ENCODE peak calls at places on chromosomes 6 and 20, in eight cellular contexts. One of them, this sample, is unnamed.

GRCh38 chr6:7954477-7955200 is 44.1 kb upstream of the TXNDC5 start:
- DNase-seq in IMR-90: no peak
- DNase-seq in tibial artery: no peak
- DNase-seq in endothelial cell: no peak
- DNase-seq in kidney epithelial cell: no peak
- DNase-seq in osteocyte: no peak
- DNase-seq in cardiac muscle cell: no peak
- DNase-seq in omental fat pad: no peak
- DNase-seq in this sample: no peak

GRCh38 chr6:31128093-31128676 is 7.9 kb upstream of the CDSN start:
- DNase-seq in IMR-90: peak; percentile 24
- DNase-seq in tibial artery: peak; percentile 45
- DNase-seq in endothelial cell: peak; percentile 67
- DNase-seq in kidney epithelial cell: no peak
- DNase-seq in osteocyte: no peak
- DNase-seq in cardiac muscle cell: peak; percentile 75
- DNase-seq in omental fat pad: peak; percentile 70
- DNase-seq in this sample: no peak

GRCh38 chr20:49694450-49695071 is 19.1 kb downstream of the B4GALT5 start:
- DNase-seq in IMR-90: no peak
- DNase-seq in tibial artery: no peak
- DNase-seq in endothelial cell: peak; percentile 18
- DNase-seq in kidney epithelial cell: no peak
- DNase-seq in osteocyte: no peak
- DNase-seq in cardiac muscle cell: no peak
- DNase-seq in omental fat pad: no peak
- DNase-seq in this sample: no peak

GRCh38 chr6:136962661-136963060 is 40.6 kb downstream of the SLC35D3 start:
- DNase-seq in IMR-90: no peak
- DNase-seq in tibial artery: no peak
- DNase-seq in endothelial cell: peak; percentile 45
- DNase-seq in kidney epithelial cell: no peak
- DNase-seq in osteocyte: no peak
- DNase-seq in cardiac muscle cell: peak; percentile 86
- DNase-seq in omental fat pad: no peak
- DNase-seq in this sample: no peak

GRCh38 chr6:141607956-141608355 is 524.8 kb upstream of the GJE1 start:
- DNase-seq in IMR-90: peak; percentile 10
- DNase-seq in tibial artery: no peak
- DNase-seq in endothelial cell: no peak
- DNase-seq in kidney epithelial cell: no peak
- DNase-seq in osteocyte: no peak
- DNase-seq in cardiac muscle cell: no peak
- DNase-seq in omental fat pad: no peak
- DNase-seq in this sample: no peak

GRCh38 chr20:9185511-9185910 is 116.6 kb downstream of the PLCB4 start:
- DNase-seq in IMR-90: peak; percentile 89
- DNase-seq in tibial artery: no peak
- DNase-seq in endothelial cell: no peak
- DNase-seq in kidney epithelial cell: no peak
- DNase-seq in osteocyte: no peak
- DNase-seq in cardiac muscle cell: no peak
- DNase-seq in omental fat pad: no peak
- DNase-seq in this sample: no peak

GRCh38 chr20:34824861-34825529 is 456 bp downstream of the NCOA6 start:
- DNase-seq in IMR-90: peak; percentile 28
- DNase-seq in tibial artery: peak; percentile 43
- DNase-seq in endothelial cell: peak; percentile 68
- DNase-seq in kidney epithelial cell: no peak
- DNase-seq in osteocyte: peak; percentile 87
- DNase-seq in cardiac muscle cell: peak; percentile 85
- DNase-seq in omental fat pad: no peak
- DNase-seq in this sample: peak; percentile 85

GRCh38 chr6:95923518-95923917 is 92.3 kb upstream of the FUT9 start:
- DNase-seq in IMR-90: no peak
- DNase-seq in tibial artery: no peak
- DNase-seq in endothelial cell: peak; percentile 18
- DNase-seq in kidney epithelial cell: no peak
- DNase-seq in osteocyte: no peak
- DNase-seq in cardiac muscle cell: peak; percentile 9
- DNase-seq in omental fat pad: no peak
- DNase-seq in this sample: no peak

GRCh38 chr6:47603995-47604394 is 94.4 kb upstream of the ADGRF4 start:
- DNase-seq in IMR-90: no peak
- DNase-seq in tibial artery: no peak
- DNase-seq in endothelial cell: no peak
- DNase-seq in kidney epithelial cell: no peak
- DNase-seq in osteocyte: no peak
- DNase-seq in cardiac muscle cell: no peak
- DNase-seq in omental fat pad: no peak
- DNase-seq in this sample: no peak

GRCh38 chr6:164166515-164166914 is 752.0 kb downstream of the QKI start:
- DNase-seq in IMR-90: no peak
- DNase-seq in tibial artery: no peak
- DNase-seq in endothelial cell: no peak
- DNase-seq in kidney epithelial cell: no peak
- DNase-seq in osteocyte: peak; percentile 68
- DNase-seq in cardiac muscle cell: no peak
- DNase-seq in omental fat pad: no peak
- DNase-seq in this sample: no peak

GRCh38 chr20:22824077-22824476 is 211.0 kb upstream of the SSTR4 start:
- DNase-seq in IMR-90: no peak
- DNase-seq in tibial artery: no peak
- DNase-seq in endothelial cell: no peak
- DNase-seq in kidney epithelial cell: no peak
- DNase-seq in osteocyte: peak; percentile 54
- DNase-seq in cardiac muscle cell: no peak
- DNase-seq in omental fat pad: no peak
- DNase-seq in this sample: peak; percentile 51

GRCh38 chr20:10347066-10347465 is 87.0 kb downstream of the MKKS start:
- DNase-seq in IMR-90: no peak
- DNase-seq in tibial artery: no peak
- DNase-seq in endothelial cell: no peak
- DNase-seq in kidney epithelial cell: no peak
- DNase-seq in osteocyte: no peak
- DNase-seq in cardiac muscle cell: no peak
- DNase-seq in omental fat pad: no peak
- DNase-seq in this sample: no peak

GRCh38 chr20:58719258-58719657 is 26.7 kb downstream of the NPEPL1 start:
- DNase-seq in IMR-90: no peak
- DNase-seq in tibial artery: no peak
- DNase-seq in endothelial cell: peak; percentile 2
- DNase-seq in kidney epithelial cell: no peak
- DNase-seq in osteocyte: peak; percentile 72
- DNase-seq in cardiac muscle cell: no peak
- DNase-seq in omental fat pad: no peak
- DNase-seq in this sample: peak; percentile 64

GRCh38 chr6:52598123-52598823 is 21.4 kb upstream of the TRAM2 start:
- DNase-seq in IMR-90: peak; percentile 74
- DNase-seq in tibial artery: peak; percentile 66
- DNase-seq in endothelial cell: peak; percentile 68
- DNase-seq in kidney epithelial cell: no peak
- DNase-seq in osteocyte: no peak
- DNase-seq in cardiac muscle cell: peak; percentile 84
- DNase-seq in omental fat pad: no peak
- DNase-seq in this sample: no peak

GRCh38 chr6:35351422-35351821 is 9.1 kb downstream of the PPARD start:
- DNase-seq in IMR-90: no peak
- DNase-seq in tibial artery: no peak
- DNase-seq in endothelial cell: no peak
- DNase-seq in kidney epithelial cell: no peak
- DNase-seq in osteocyte: no peak
- DNase-seq in cardiac muscle cell: no peak
- DNase-seq in omental fat pad: no peak
- DNase-seq in this sample: no peak

GRCh38 chr6:21533678-21534077 is 59.9 kb upstream of the SOX4 start:
- DNase-seq in IMR-90: peak; percentile 11
- DNase-seq in tibial artery: no peak
- DNase-seq in endothelial cell: no peak
- DNase-seq in kidney epithelial cell: no peak
- DNase-seq in osteocyte: no peak
- DNase-seq in cardiac muscle cell: no peak
- DNase-seq in omental fat pad: no peak
- DNase-seq in this sample: no peak

GRCh38 chr6:158707120-158707519 is 57.3 kb downstream of the SYTL3 start:
- DNase-seq in IMR-90: peak; percentile 56
- DNase-seq in tibial artery: no peak
- DNase-seq in endothelial cell: no peak
- DNase-seq in kidney epithelial cell: no peak
- DNase-seq in osteocyte: no peak
- DNase-seq in cardiac muscle cell: peak; percentile 89
- DNase-seq in omental fat pad: no peak
- DNase-seq in this sample: no peak

GRCh38 chr20:21090738-21091120 is 15.4 kb downstream of the LINC00237 start:
- DNase-seq in IMR-90: no peak
- DNase-seq in tibial artery: no peak
- DNase-seq in endothelial cell: no peak
- DNase-seq in kidney epithelial cell: no peak
- DNase-seq in osteocyte: no peak
- DNase-seq in cardiac muscle cell: no peak
- DNase-seq in omental fat pad: no peak
- DNase-seq in this sample: no peak

GRCh38 chr20:22346716-22347115 is 237.7 kb downstream of the FOXA2 start:
- DNase-seq in IMR-90: no peak
- DNase-seq in tibial artery: no peak
- DNase-seq in endothelial cell: no peak
- DNase-seq in kidney epithelial cell: no peak
- DNase-seq in osteocyte: no peak
- DNase-seq in cardiac muscle cell: no peak
- DNase-seq in omental fat pad: no peak
- DNase-seq in this sample: no peak

GRCh38 chr6:170439366-170440351 is 113.4 kb downstream of the PSMB1 start:
- DNase-seq in IMR-90: peak; percentile 31
- DNase-seq in tibial artery: no peak
- DNase-seq in endothelial cell: no peak
- DNase-seq in kidney epithelial cell: no peak
- DNase-seq in osteocyte: peak; percentile 82
- DNase-seq in cardiac muscle cell: no peak
- DNase-seq in omental fat pad: no peak
- DNase-seq in this sample: peak; percentile 48

GRCh38 chr6:124536157-124536556 is 426.1 kb upstream of the RNF217 start:
- DNase-seq in IMR-90: no peak
- DNase-seq in tibial artery: no peak
- DNase-seq in endothelial cell: no peak
- DNase-seq in kidney epithelial cell: no peak
- DNase-seq in osteocyte: no peak
- DNase-seq in cardiac muscle cell: no peak
- DNase-seq in omental fat pad: no peak
- DNase-seq in this sample: no peak

GRCh38 chr6:124536792-124537191 is 425.4 kb upstream of the RNF217 start:
- DNase-seq in IMR-90: no peak
- DNase-seq in tibial artery: no peak
- DNase-seq in endothelial cell: no peak
- DNase-seq in kidney epithelial cell: no peak
- DNase-seq in osteocyte: no peak
- DNase-seq in cardiac muscle cell: no peak
- DNase-seq in omental fat pad: no peak
- DNase-seq in this sample: no peak

GRCh38 chr6:124535299-124535698 is 426.9 kb upstream of the RNF217 start:
- DNase-seq in IMR-90: no peak
- DNase-seq in tibial artery: no peak
- DNase-seq in endothelial cell: no peak
- DNase-seq in kidney epithelial cell: no peak
- DNase-seq in osteocyte: no peak
- DNase-seq in cardiac muscle cell: no peak
- DNase-seq in omental fat pad: no peak
- DNase-seq in this sample: no peak

GRCh38 chr6:124535746-124536145 is 426.5 kb upstream of the RNF217 start:
- DNase-seq in IMR-90: no peak
- DNase-seq in tibial artery: no peak
- DNase-seq in endothelial cell: no peak
- DNase-seq in kidney epithelial cell: peak; percentile 29
- DNase-seq in osteocyte: no peak
- DNase-seq in cardiac muscle cell: no peak
- DNase-seq in omental fat pad: no peak
- DNase-seq in this sample: no peak

GRCh38 chr6:124530926-124531325 is 431.3 kb upstream of the RNF217 start:
- DNase-seq in IMR-90: no peak
- DNase-seq in tibial artery: no peak
- DNase-seq in endothelial cell: no peak
- DNase-seq in kidney epithelial cell: no peak
- DNase-seq in osteocyte: no peak
- DNase-seq in cardiac muscle cell: no peak
- DNase-seq in omental fat pad: no peak
- DNase-seq in this sample: no peak
- TF ChIP-seq CTCF in IMR-90: no peak
- TF ChIP-seq CTCF in tibial artery: no peak
- TF ChIP-seq CTCF in endothelial cell: no peak
- TF ChIP-seq CTCF in kidney epithelial cell: no peak
- TF ChIP-seq CTCF in osteocyte: no peak
- TF ChIP-seq CTCF in cardiac muscle cell: no peak
- TF ChIP-seq CTCF in omental fat pad: no peak
- TF ChIP-seq CTCF in this sample: no peak

GRCh38 chr20:47784599-47785320 is 521 bp downstream of the SULF2 start:
- DNase-seq in IMR-90: peak; percentile 4
- DNase-seq in tibial artery: no peak
- DNase-seq in endothelial cell: peak; percentile 53
- DNase-seq in kidney epithelial cell: no peak
- DNase-seq in osteocyte: no peak
- DNase-seq in cardiac muscle cell: peak; percentile 35
- DNase-seq in omental fat pad: no peak
- DNase-seq in this sample: no peak
- TF ChIP-seq CTCF in IMR-90: no peak
- TF ChIP-seq CTCF in tibial artery: no peak
- TF ChIP-seq CTCF in endothelial cell: peak; percentile 29
- TF ChIP-seq CTCF in kidney epithelial cell: peak; percentile 44
- TF ChIP-seq CTCF in osteocyte: peak; percentile 47
- TF ChIP-seq CTCF in cardiac muscle cell: peak; percentile 42
- TF ChIP-seq CTCF in omental fat pad: no peak
- TF ChIP-seq CTCF in this sample: peak; percentile 67

DNA sequence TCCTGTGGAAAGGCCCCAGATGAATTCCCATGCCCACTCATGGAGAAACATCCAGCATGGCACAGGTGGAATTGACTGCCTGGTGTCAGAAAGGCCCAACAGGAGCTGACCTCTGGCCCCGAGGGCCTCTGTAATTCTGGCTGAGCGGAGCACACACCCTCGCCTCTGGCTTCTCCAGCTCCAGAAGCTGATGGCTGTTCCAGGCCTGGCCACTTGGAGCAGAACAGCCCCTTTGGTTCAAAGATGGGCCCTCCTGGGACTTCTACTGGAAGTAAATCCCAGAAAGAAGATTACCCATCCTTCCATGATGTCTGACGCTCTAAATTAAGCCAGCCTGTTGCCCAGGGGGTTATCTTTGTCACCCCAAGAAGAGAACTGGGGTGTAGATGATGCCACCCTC is 275.1 kb upstream of the CDH4 start:
- DNase-seq in IMR-90: no peak
- DNase-seq in tibial artery: no peak
- DNase-seq in endothelial cell: no peak
- DNase-seq in kidney epithelial cell: no peak
- DNase-seq in osteocyte: no peak
- DNase-seq in cardiac muscle cell: no peak
- DNase-seq in omental fat pad: no peak
- DNase-seq in this sample: no peak
- TF ChIP-seq CTCF in IMR-90: no peak
- TF ChIP-seq CTCF in tibial artery: no peak
- TF ChIP-seq CTCF in endothelial cell: no peak
- TF ChIP-seq CTCF in kidney epithelial cell: no peak
- TF ChIP-seq CTCF in osteocyte: no peak
- TF ChIP-seq CTCF in cardiac muscle cell: no peak
- TF ChIP-seq CTCF in omental fat pad: no peak
- TF ChIP-seq CTCF in this sample: peak; percentile 38

GRCh38 chr6:104789770-104790190 is 69.9 kb downstream of the HACE1 start:
- DNase-seq in IMR-90: peak; percentile 55
- DNase-seq in tibial artery: no peak
- DNase-seq in endothelial cell: no peak
- DNase-seq in kidney epithelial cell: peak; percentile 12
- DNase-seq in osteocyte: no peak
- DNase-seq in cardiac muscle cell: peak; percentile 17
- DNase-seq in omental fat pad: no peak
- DNase-seq in this sample: no peak
- TF ChIP-seq CTCF in IMR-90: peak; percentile 27
- TF ChIP-seq CTCF in tibial artery: no peak
- TF ChIP-seq CTCF in endothelial cell: peak; percentile 22
- TF ChIP-seq CTCF in kidney epithelial cell: peak; percentile 34
- TF ChIP-seq CTCF in osteocyte: peak; percentile 50
- TF ChIP-seq CTCF in cardiac muscle cell: peak; percentile 30
- TF ChIP-seq CTCF in omental fat pad: no peak
- TF ChIP-seq CTCF in this sample: peak; percentile 71